ENCODE peak calls at places on chromosomes 3 and 15, in eight cellular contexts. P is stimulated activated naive CD8-positive, alpha-beta T cell treated with anti-CD3 and anti-CD28 coated beads, Interleukin-15, Interleukin-2, amounts not matched to agents 100 U/mL and 50 U/mL, for 24 hours; C is iPS DF 19.7; N is GM20000; M is SW480; E is pancreas; L is endothelial cell; J is iris pigment epithelial cell. G is an unnamed sample.

GRCh38 chr3:46907271-46907670 is 29.8 kb downstream of the PTH1R start:
- DNase-seq in P (no peak), C (no peak), N (no peak), M (no peak), E (peak; percentile 59), L (no peak), J (no peak), G (no peak)

GRCh38 chr3:115704661-115705338 is 81.5 kb downstream of the GAP43 start:
- DNase-seq in P (no peak), C (no peak), N (no peak), M (no peak), E (no peak), L (no peak), J (no peak), G (no peak)

GRCh38 chr15:41689834-41690233 is 29.6 kb downstream of the MGA start:
- DNase-seq in P (no peak), C (no peak), N (no peak), M (no peak), E (no peak), L (no peak), J (no peak), G (no peak)

GRCh38 chr15:39792025-39792893 is 9.6 kb upstream of the FSIP1 start:
- DNase-seq in P (no peak), C (no peak), N (no peak), M (no peak), E (no peak), L (no peak), J (no peak), G (no peak)

GRCh38 chr3:15300318-15301078 is 31.9 kb downstream of the SH3BP5 start:
- DNase-seq in P (no peak), C (no peak), N (no peak), M (peak; percentile 64), E (no peak), L (peak; percentile 17), J (peak; percentile 64), G (peak; percentile 95)

GRCh38 chr15:80090879-80091503 is 31.5 kb downstream of the ZFAND6 start:
- DNase-seq in P (no peak), C (no peak), N (no peak), M (no peak), E (no peak), L (no peak), J (peak; percentile 28), G (no peak)

GRCh38 chr3:165195628-165196576 is at the start of gene SLITRK3:
- DNase-seq in P (no peak), C (no peak), N (no peak), M (no peak), E (peak; percentile 56), L (peak; percentile 17), J (no peak), G (no peak)

GRCh38 chr3:50008931-50009330 is 69.0 kb downstream of the RBM6 start:
- DNase-seq in P (no peak), C (no peak), N (no peak), M (peak; percentile 11), E (no peak), L (no peak), J (peak; percentile 47), G (peak; percentile 66)

GRCh38 chr3:9500108-9501050 is 53.2 kb downstream of the LHFPL4 start:
- DNase-seq in P (peak; percentile 84), C (peak; percentile 45), N (peak; percentile 76), M (no peak), E (peak; percentile 88), L (peak; percentile 96), J (peak; percentile 72), G (peak; percentile 61)

GRCh38 chr3:119600732-119601131 is 3.0 kb downstream of the PLA1A start:
- DNase-seq in P (peak; percentile 35), C (no peak), N (peak; percentile 67), M (peak; percentile 29), E (no peak), L (peak; percentile 7), J (no peak), G (no peak)

GRCh38 chr3:59609967-59610366 is 560.1 kb upstream of the CFAP20DC start:
- DNase-seq in P (no peak), C (no peak), N (no peak), M (no peak), E (no peak), L (no peak), J (peak; percentile 35), G (no peak)

GRCh38 chr3:195096053-195096452 is 174.9 kb downstream of the XXYLT1 start:
- DNase-seq in P (no peak), C (no peak), N (no peak), M (no peak), E (no peak), L (no peak), J (no peak), G (no peak)